ENCODE peak calls at places on chromosomes 1 and 21, in seven cellular contexts. I, T, Z, J, Y, G and K are unnamed samples.
A peak's percentile ranks its signal among the peaks of the same experiment; 100 is the strongest.

GRCh38 chr1:22139066-22139594 is 3.8 kb downstream of the WNT4 start:
- DNase-seq in T (no peak), Y (no peak), Z (no peak), I (no peak), G (no peak), J (no peak), K (no peak)

GRCh38 chr1:61284226-61284854 is 202.0 kb downstream of the NFIA start:
- DNase-seq in G (no peak), T (no peak), J (no peak), I (no peak), Z (no peak), Y (no peak), K (no peak)

GRCh38 chr21:44990921-44991320 is 51.1 kb downstream of the SLX9 start:
- DNase-seq in J (no peak), G (no peak), Y (no peak), I (no peak), T (no peak), Z (no peak), K (no peak)

GRCh38 chr1:24022611-24023359 is 42.7 kb upstream of the SRSF10 start:
- DNase-seq in T (no peak), J (peak; percentile 89), G (peak; percentile 37), Y (no peak), I (no peak), Z (peak; percentile 66), K (no peak)

GRCh38 chr1:210412240-210412639 is 83.5 kb downstream of the HHAT start:
- DNase-seq in Z (no peak), G (no peak), T (no peak), Y (no peak), J (no peak), I (no peak), K (no peak)

GRCh38 chr1:165073402-165074007 is 283.0 kb downstream of the LMX1A start:
- DNase-seq in J (peak; percentile 56), T (no peak), I (peak; percentile 11), Z (peak; percentile 71), Y (no peak), G (no peak), K (no peak)

GRCh38 chr1:160550572-160551034 is 27.5 kb upstream of the SLAMF6 start:
- DNase-seq in Y (no peak), G (no peak), T (peak; percentile 61), I (no peak), Z (no peak), J (no peak), K (no peak)

GRCh38 chr1:227943354-227943753 is 4.4 kb downstream of the WNT9A start:
- DNase-seq in T (no peak), J (no peak), I (no peak), Z (no peak), Y (no peak), G (no peak), K (no peak)

GRCh38 chr1:234486858-234487830 is 8.2 kb upstream of the TARBP1 start:
- DNase-seq in I (peak; percentile 77), Y (no peak), J (peak; percentile 84), T (no peak), G (peak; percentile 35), Z (peak; percentile 75), K (no peak)

GRCh38 chr1:9406111-9406510 is 113.4 kb downstream of the SPSB1 start:
- DNase-seq in I (no peak), J (no peak), Z (no peak), G (no peak), Y (no peak), T (no peak), K (no peak)

GRCh38 chr1:20446796-20447195 is 39.2 kb downstream of the CAMK2N1 start:
- DNase-seq in T (no peak), G (no peak), Y (no peak), J (peak; percentile 66), Z (no peak), I (no peak), K (no peak)

GRCh38 chr1:210132582-210132981 is 100.0 kb upstream of the SERTAD4 start:
- DNase-seq in I (peak; percentile 13), Y (no peak), T (no peak), Z (peak; percentile 59), J (peak; percentile 40), G (no peak), K (no peak)

GRCh38 chr1:10339815-10340214 is 59.0 kb upstream of the PGD start:
- DNase-seq in G (peak; percentile 10), T (no peak), Y (no peak), J (peak; percentile 62), Z (peak; percentile 54), I (no peak), K (no peak)

GRCh38 chr1:77394166-77394565 is 112.3 kb downstream of the AK5 start:
- DNase-seq in T (no peak), J (peak; percentile 76), Y (no peak), Z (no peak), I (no peak), G (no peak), K (no peak)

GRCh38 chr21:36163780-36164426 is 7.3 kb downstream of the DOP1B start:
- DNase-seq in J (no peak), I (no peak), G (no peak), T (no peak), Y (no peak), Z (no peak), K (no peak)

GRCh38 chr1:95126366-95126765 is 9.2 kb downstream of the TLCD4 start:
- DNase-seq in I (no peak), G (no peak), Y (no peak), J (no peak), T (no peak), Z (no peak), K (no peak)

GRCh38 chr1:14952626-14953314 is 200.8 kb upstream of the TMEM51 start:
- DNase-seq in Z (no peak), T (no peak), Y (no peak), I (no peak), J (no peak), G (no peak), K (no peak)

GRCh38 chr21:41614456-41615010 is 106.6 kb upstream of the TMPRSS2 start:
- DNase-seq in I (no peak), T (no peak), G (no peak), Y (no peak), J (no peak), Z (no peak), K (no peak)

GRCh38 chr1:168195199-168196135 is 16.7 kb downstream of the TIPRL start:
- DNase-seq in Y (no peak), G (no peak), T (no peak), Z (no peak), I (no peak), J (no peak), K (no peak)

GRCh38 chr1:244801246-244801645 is 34.2 kb upstream of the COX20 start:
- DNase-seq in T (peak; percentile 64), G (peak; percentile 13), Z (no peak), J (peak; percentile 13), I (no peak), Y (no peak), K (peak; percentile 29)

GRCh38 chr1:115184951-115185331 is 95.6 kb upstream of the TSPAN2 start:
- DNase-seq in G (no peak), I (no peak), Y (no peak), J (peak; percentile 77), T (no peak), Z (no peak), K (no peak)

GRCh38 chr1:174217787-174218574 is 58.7 kb downstream of the RABGAP1L start:
- DNase-seq in T (no peak), Y (no peak), I (no peak), G (no peak), Z (peak; percentile 39), J (peak; percentile 54), K (no peak)

GRCh38 chr1:228095938-228096337 is 7.2 kb downstream of the C1orf35 start:
- DNase-seq in G (no peak), Z (no peak), J (no peak), I (no peak), T (no peak), Y (no peak), K (no peak)

GRCh38 chr1:66300986-66301451 is 232.9 kb upstream of the SGIP1 start:
- DNase-seq in G (no peak), Z (no peak), T (no peak), Y (no peak), J (peak; percentile 59), I (no peak), K (no peak)

GRCh38 chr1:36562181-36562685 is 79.5 kb upstream of the CSF3R start:
- DNase-seq in Y (no peak), G (no peak), T (no peak), J (no peak), Z (no peak), I (no peak), K (no peak)

GRCh38 chr1:72230746-72231145 is 51.6 kb downstream of the NEGR1 start:
- DNase-seq in G (no peak), I (no peak), Z (no peak), J (peak; percentile 23), T (no peak), Y (no peak), K (no peak)

DNA sequence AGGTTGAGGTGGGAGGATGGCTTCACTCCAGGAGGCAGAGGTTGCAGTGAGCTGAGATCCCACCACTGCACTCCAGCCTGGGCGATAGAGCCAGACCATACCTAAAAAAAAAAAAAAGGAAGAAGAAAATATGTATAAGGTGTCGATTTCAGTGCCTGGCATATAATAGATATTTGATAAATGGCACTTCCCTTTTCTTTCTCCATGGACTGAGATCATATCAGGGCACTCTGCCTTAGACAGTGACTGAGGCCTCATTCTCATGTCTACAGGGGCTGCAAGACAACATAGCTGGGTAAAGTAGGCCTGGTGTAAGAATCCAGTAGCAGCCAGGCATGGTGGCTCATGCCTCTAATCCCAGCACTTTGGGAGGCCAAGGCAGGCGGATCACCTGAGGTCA is 21.2 kb downstream of the PCAT6 start:
- DNase-seq in Y (no peak), T (no peak), Z (no peak), I (no peak), G (no peak), J (no peak), K (no peak)
- H3K4me3 ChIP-seq in Y (no peak overlapping the region), T (no peak overlapping the region), Z (no peak overlapping the region), I (no peak overlapping the region), G (no peak overlapping the region), J (no peak overlapping the region), K (no peak overlapping the region)

DNA sequence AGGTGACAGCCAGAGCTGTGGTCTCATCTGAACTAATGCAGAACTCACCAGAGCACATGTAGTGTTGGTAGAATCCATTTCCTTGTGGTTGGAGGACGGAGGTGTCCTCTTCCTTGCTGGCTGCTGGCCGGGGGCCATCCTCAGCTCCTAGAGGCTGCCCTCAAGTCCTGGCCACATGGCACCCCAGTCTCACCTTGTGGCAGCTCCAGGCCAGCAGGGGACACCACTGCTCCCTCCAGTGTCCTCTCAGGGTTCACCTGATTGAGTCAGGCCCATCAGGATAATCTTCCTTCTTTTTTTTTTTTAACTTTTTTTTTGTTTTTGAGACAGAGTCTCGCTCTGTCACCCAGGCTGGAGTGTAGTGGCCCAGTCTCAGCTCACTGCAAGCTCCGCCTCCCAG is 2.9 kb downstream of the KCNE1 start:
- DNase-seq in G (no peak), Z (no peak), Y (no peak), T (no peak), I (no peak), J (no peak), K (no peak)
- TF ChIP-seq CTCF in G (peak; percentile 40), Z (no peak), Y (no peak), T (no peak), I (peak; percentile 22), J (peak; percentile 24), K (no peak)

GRCh38 chr21:46038341-46038829 is 56.8 kb downstream of the COL6A1 start:
- DNase-seq in Y (no peak), Z (no peak), T (no peak), I (no peak), G (no peak), J (no peak), K (no peak)
- H3K27ac ChIP-seq in Y (no peak overlapping the region), Z (no peak overlapping the region), T (no peak overlapping the region), I (peak overlapping the region; percentile 52), G (peak overlapping the region; percentile 46), J (peak overlapping the region; percentile 18), K (no peak overlapping the region)

GRCh38 chr1:6871300-6871972 is 86.2 kb downstream of the CAMTA1 start:
- DNase-seq in Z (no peak), Y (no peak), T (no peak), G (no peak), I (no peak), J (no peak), K (no peak)
- H3K4me3 ChIP-seq in Z (no peak overlapping the region), Y (no peak overlapping the region), T (no peak overlapping the region), G (no peak overlapping the region), I (no peak overlapping the region), J (no peak overlapping the region), K (no peak overlapping the region)